ENCODE peak calls at places on chromosome 3, in five cellular contexts. U is sciatic nerve; N is natural killer cell treated with Interleukin-12 subunit alpha and Interleukin-12 subunit beta and Interleukin-15 and Interleukin-18, amount 100 ng/mL, for 72 hours; Y is HEK293T; L is neural progenitor cell. S is an unnamed sample.

GRCh38 chr3:37996785-37997301 is 6.3 kb downstream of the VILL start:
- DNase-seq in L (peak; percentile 72), Y (peak; percentile 81), N (no peak), U (peak; percentile 84), S (peak; percentile 80)

GRCh38 chr3:77042892-77043291 is 3.0 kb downstream of the ROBO2 start:
- DNase-seq in L (peak; percentile 26), N (no peak), Y (peak; percentile 21), U (no peak), S (no peak)

GRCh38 chr3:129599607-129600006 is 6.9 kb downstream of the PLXND1 start:
- DNase-seq in Y (no peak), N (no peak), U (no peak), L (peak; percentile 57), S (no peak)

GRCh38 chr3:10917176-10917575 is 75.4 kb upstream of the SLC6A1 start:
- DNase-seq in Y (no peak), U (no peak), N (no peak), L (no peak), S (no peak)

GRCh38 chr3:95721938-95722337 is 1092.5 kb upstream of the EPHA6 start:
- DNase-seq in L (no peak), N (no peak), Y (no peak), U (no peak), S (no peak)

GRCh38 chr3:46908294-46908985 is 30.9 kb downstream of the PTH1R start:
- DNase-seq in Y (no peak), L (no peak), U (no peak), N (no peak), S (no peak)

GRCh38 chr3:27978440-27978839 is 256.3 kb upstream of the EOMES start:
- DNase-seq in N (no peak), L (no peak), Y (no peak), U (no peak), S (no peak)

GRCh38 chr3:43499256-43499655 is 122.6 kb downstream of the ANO10 start:
- DNase-seq in Y (no peak), L (no peak), N (no peak), U (no peak), S (no peak)

GRCh38 chr3:190709351-190709773 is 153.1 kb downstream of the GMNC start:
- DNase-seq in N (no peak), L (no peak), Y (no peak), U (no peak), S (no peak)

GRCh38 chr3:12518266-12519028 is 26.9 kb downstream of the MKRN2OS start:
- DNase-seq in N (no peak), L (no peak), U (no peak), Y (no peak), S (no peak)

GRCh38 chr3:14803101-14803980 is 15.4 kb upstream of the FGD5 start:
- DNase-seq in U (peak; percentile 42), Y (peak; percentile 27), L (no peak), N (no peak), S (no peak)

GRCh38 chr3:22940285-22940684 is 262.8 kb upstream of the UBE2E2 start:
- DNase-seq in L (no peak), U (no peak), Y (no peak), N (no peak), S (no peak)

GRCh38 chr3:176767385-176767784 is 429.9 kb downstream of the TBL1XR1 start:
- DNase-seq in U (no peak), N (no peak), L (no peak), Y (no peak), S (no peak)

GRCh38 chr3:46205286-46205960 is 2.7 kb downstream of the CCR1 start:
- DNase-seq in U (no peak), L (no peak), Y (no peak), N (no peak), S (no peak)

GRCh38 chr3:27076815-27077630 is 292.2 kb downstream of the NEK10 start:
- DNase-seq in L (no peak), N (no peak), U (no peak), Y (no peak), S (no peak)

GRCh38 chr3:149628957-149629670 is 28.7 kb downstream of the WWTR1 start:
- DNase-seq in Y (no peak), N (no peak), U (no peak), L (no peak), S (no peak)

S was measured in neural crest cell.